ENCODE peak calls at places on chromosome X, in nine cellular contexts. Y, A, S, G, F, J, U, V and E are unnamed samples. For H3K36me3, the result is how much of the 10 kb centered on the place peaks cover.

GRCh38 chrX:5051831-5052491 is 1176.7 kb downstream of the NLGN4X start:
- DNase-seq in Y (peak), A (peak), S (no peak), G (no peak), F (peak), J (no peak), U (peak), V (no peak), E (peak)

GRCh38 chrX:153722704-153723350 is 1.4 kb downstream of the BCAP31 start:
- DNase-seq in Y (no peak), A (no peak), S (no peak), G (no peak), F (no peak), J (peak), U (no peak), V (no peak), E (no peak)

GRCh38 chrX:132217203-132218073 is 1.8 kb downstream of the RAP2C start:
- DNase-seq in Y (peak), A (peak), S (peak), G (peak), F (peak), J (peak), U (peak), V (peak), E (peak)

GRCh38 chrX:41333744-41333993 is 293 bp upstream of the DDX3X start:
- DNase-seq in Y (peak), A (peak), S (no peak), G (peak), F (peak), J (peak), U (no peak), V (no peak), E (no peak)

GRCh38 chrX:39162322-39162721 is 361.1 kb downstream of the MID1IP1 start:
- DNase-seq in Y (no peak), A (no peak), S (peak), G (peak), F (peak), J (no peak), U (peak), V (peak), E (peak)

GRCh38 chrX:41352329-41352801 is 18.4 kb downstream of the DDX3X start:
- DNase-seq in Y (no peak), A (no peak), S (no peak), G (no peak), F (no peak), J (no peak), U (no peak), V (no peak), E (peak)

GRCh38 chrX:49995021-49995731 is 72.8 kb downstream of the CLCN5 start:
- DNase-seq in Y (no peak), A (peak), S (no peak), G (no peak), F (no peak), J (peak), U (no peak), V (no peak), E (no peak)

GRCh38 chrX:40108959-40109287 is 11.2 kb upstream of the BCOR start:
- DNase-seq in Y (peak), A (peak), S (no peak), G (peak), F (peak), J (peak), U (peak), V (peak), E (peak)

GRCh38 chrX:150074175-150074574 is 135.9 kb upstream of the EOLA2 start:
- DNase-seq in Y (no peak), A (no peak), S (no peak), G (no peak), F (no peak), J (peak), U (no peak), V (no peak), E (no peak)

GRCh38 chrX:103367502-103367901 is 8.8 kb upstream of the BEX3 start:
- DNase-seq in Y (no peak), A (no peak), S (no peak), G (no peak), F (no peak), J (peak), U (no peak), V (no peak), E (no peak)

GRCh38 chrX:136468391-136469103 is 19.2 kb upstream of the BRS3 start:
- DNase-seq in Y (no peak), A (no peak), S (no peak), G (no peak), F (no peak), J (no peak), U (no peak), V (no peak), E (no peak)

GRCh38 chrX:67587946-67588624 is 44.3 kb downstream of the AR start:
- DNase-seq in Y (peak), A (no peak), S (no peak), G (no peak), F (peak), J (peak), U (peak), V (no peak), E (no peak)

GRCh38 chrX:128458888-128459287 is 406.7 kb upstream of the ACTRT1 start:
- DNase-seq in Y (no peak), A (no peak), S (no peak), G (no peak), F (no peak), J (peak), U (no peak), V (no peak), E (no peak)

GRCh38 chrX:69615779-69616519 is at the start of gene EDA:
- DNase-seq in Y (peak), A (peak), S (peak), G (peak), F (peak), J (peak), U (peak), V (peak), E (peak)

GRCh38 chrX:39922926-39923325 is 174.8 kb downstream of the BCOR start:
- DNase-seq in Y (no peak), A (no peak), S (no peak), G (no peak), F (no peak), J (no peak), U (no peak), V (no peak), E (no peak)

GRCh38 chrX:16023790-16024734 is 99.3 kb upstream of the GRPR start:
- DNase-seq in Y (no peak), A (peak), S (no peak), G (no peak), F (no peak), J (peak), U (no peak), V (no peak), E (no peak)

GRCh38 chrX:136191171-136191570 is 43.8 kb downstream of the FHL1 start:
- DNase-seq in Y (no peak), A (no peak), S (no peak), G (no peak), F (no peak), J (no peak), U (no peak), V (no peak), E (no peak)

GRCh38 chrX:153412746-153413720 is 1.8 kb downstream of the ZFP92 start:
- DNase-seq in Y (no peak), A (no peak), S (no peak), G (no peak), F (no peak), J (no peak), U (no peak), V (no peak), E (no peak)

DNA sequence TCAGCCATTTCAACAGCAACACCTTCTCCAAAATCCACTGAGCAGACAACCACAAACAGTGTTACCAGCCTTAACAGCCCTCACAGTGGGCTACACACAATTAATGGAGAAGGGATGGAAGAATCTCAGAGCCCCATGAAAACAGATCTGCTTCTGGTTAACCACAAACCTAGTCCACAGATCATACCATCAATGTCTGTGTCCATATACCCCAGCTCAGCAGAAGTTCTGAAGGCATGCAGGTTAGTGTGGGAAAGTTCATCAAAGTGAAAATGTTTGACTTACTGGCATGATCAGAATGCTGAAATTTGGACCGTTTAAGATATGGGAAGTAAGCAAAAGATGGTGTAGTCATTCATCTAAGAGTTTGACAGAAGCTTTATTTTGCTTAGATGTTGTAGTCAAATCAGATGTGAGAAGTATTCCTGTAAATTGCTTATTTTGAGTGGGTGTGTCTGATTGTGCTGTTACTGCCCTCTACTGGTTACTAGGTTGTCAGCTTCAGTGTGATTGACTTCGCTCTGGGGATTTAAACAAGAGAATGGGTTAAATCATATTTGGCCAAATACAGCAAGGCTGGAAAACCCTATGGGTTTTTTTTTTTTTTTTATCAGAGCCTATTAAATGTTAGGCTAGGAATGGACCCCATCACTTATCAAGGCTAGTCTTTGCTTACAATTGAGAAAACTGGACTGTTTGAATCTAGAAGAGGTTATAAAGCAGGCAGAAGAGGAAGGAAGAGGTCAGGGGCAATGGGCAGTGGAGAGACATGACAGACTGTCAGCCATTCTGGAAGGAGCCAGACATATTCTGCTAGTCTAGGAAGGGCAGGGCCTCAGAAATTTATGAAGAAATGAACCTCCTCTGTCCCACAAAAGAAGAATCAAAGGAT is 130.3 kb downstream of the DIPK2B start:
- DNase-seq in Y (peak), A (peak), S (peak), G (no peak), F (no peak), J (peak), U (no peak), V (no peak), E (no peak)
- H3K36me3 ChIP-seq in Y (under half), A (under half), S (under half), G (under half), F (under half), J (under half), U (under half), V (under half), E (under half)

DNA sequence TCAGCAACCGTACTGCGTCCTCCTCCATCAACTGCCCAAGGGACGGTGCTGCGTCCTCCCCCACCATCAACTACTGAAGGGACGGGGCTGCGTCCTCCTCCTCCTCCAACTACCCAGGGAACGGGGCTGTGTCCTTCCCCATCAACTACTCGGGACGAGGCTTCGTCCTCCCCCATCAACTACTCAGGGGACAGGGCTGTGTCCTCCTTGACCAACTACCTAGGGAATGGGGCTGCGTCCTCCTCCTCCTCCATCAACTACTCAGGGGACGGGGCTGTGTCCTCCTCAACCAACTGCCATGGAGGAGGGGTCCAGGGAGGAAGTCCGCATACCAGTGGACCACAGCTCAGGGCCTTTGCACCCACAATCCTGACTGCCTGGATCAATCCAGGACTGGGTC is 24.4 kb downstream of the PPP2R3B start:
- DNase-seq in Y (no peak), A (no peak), S (no peak), G (no peak), F (no peak), J (no peak), U (no peak), V (no peak), E (no peak)
- H3K36me3 ChIP-seq in Y (under half), A (under half), S (under half), G (under half), F (under half), J (under half), U (under half), V (under half), E (under half)

DNA sequence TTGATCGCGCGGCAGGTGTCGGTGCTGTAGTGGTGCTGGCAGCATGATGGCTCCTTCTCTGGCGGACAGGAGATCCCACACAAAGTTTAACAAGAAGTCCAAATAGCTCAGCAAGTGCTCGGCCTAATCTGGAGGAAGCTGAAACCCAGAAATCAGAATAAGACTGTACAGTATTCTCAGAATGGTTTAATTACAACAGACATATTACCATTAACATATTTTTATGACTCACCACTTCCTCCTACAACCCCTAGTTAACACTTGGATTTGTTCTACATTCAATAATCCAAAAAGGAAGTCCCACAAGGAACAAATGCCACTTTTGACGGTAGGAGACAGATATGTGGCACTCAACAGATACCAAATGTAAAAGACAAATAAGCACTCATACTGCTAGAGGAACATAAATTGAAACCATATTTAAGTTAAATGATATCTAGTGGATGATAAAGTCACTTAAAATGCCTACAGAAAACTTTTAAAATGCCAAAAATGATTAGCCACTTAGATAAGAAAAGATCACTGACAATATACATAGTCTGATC is 91.2 kb downstream of the HUWE1 start:
- DNase-seq in Y (no peak), A (no peak), S (no peak), G (no peak), F (no peak), J (peak), U (no peak), V (no peak), E (no peak)
- H3K36me3 ChIP-seq in Y (under half), A (under half), S (half or more), G (under half), F (half or more), J (under half), U (under half), V (half or more), E (half or more)

GRCh38 chrX:108456971-108457477 is 17.4 kb downstream of the COL4A5 start:
- DNase-seq in Y (no peak), A (no peak), S (no peak), G (no peak), F (no peak), J (no peak), U (no peak), V (no peak), E (no peak)
- H3K36me3 ChIP-seq in Y (under half), A (under half), S (under half), G (under half), F (under half), J (under half), U (under half), V (under half), E (under half)

DNA sequence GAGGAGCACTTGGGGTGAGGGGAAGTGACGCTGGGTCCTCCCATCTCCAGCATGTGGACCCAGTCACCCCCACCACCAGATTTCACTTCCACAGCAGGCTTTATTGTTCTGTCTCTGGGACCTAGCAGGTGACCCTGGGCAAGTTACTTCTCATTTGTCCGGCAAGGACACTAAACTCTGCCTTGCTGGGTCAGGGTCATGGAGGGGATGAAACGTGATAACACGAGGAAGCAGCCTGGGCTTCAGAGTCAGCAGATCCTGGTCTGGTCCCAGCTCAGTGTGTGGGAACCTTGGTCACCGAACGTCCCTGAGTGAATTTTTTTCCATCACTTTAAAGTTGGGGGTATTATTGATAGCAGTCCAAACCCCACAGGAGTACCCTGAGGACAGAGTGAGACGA is 3.9 kb downstream of the UBA1 start:
- DNase-seq in Y (no peak), A (no peak), S (no peak), G (no peak), F (no peak), J (no peak), U (no peak), V (no peak), E (no peak)
- H3K36me3 ChIP-seq in Y (under half), A (half or more), S (under half), G (under half), F (half or more), J (under half), U (under half), V (half or more), E (half or more)

GRCh38 chrX:48927125-48927524 is 8.3 kb upstream of the PIM2 start:
- DNase-seq in Y (no peak), A (no peak), S (no peak), G (no peak), F (no peak), J (no peak), U (no peak), V (no peak), E (peak)
- H3K36me3 ChIP-seq in Y (under half), A (under half), S (under half), G (under half), F (half or more), J (under half), U (under half), V (under half), E (under half)

GRCh38 chrX:101190736-101191135 is 28.9 kb upstream of the DRP2 start:
- DNase-seq in Y (no peak), A (no peak), S (no peak), G (no peak), F (no peak), J (no peak), U (no peak), V (no peak), E (no peak)
- H3K36me3 ChIP-seq in Y (under half), A (under half), S (under half), G (under half), F (under half), J (under half), U (under half), V (under half), E (under half)